ENCODE peak calls at places on chromosomes 2 and 18, in six cellular contexts. One of them, this sample, is unnamed.

GRCh38 chr2:149422337-149422990 is 92.1 kb downstream of the LYPD6 start:
- DNase-seq in HTR-8/SVneo: no peak
- DNase-seq in endodermal cell: no peak
- DNase-seq in tibial artery: no peak
- DNase-seq in substantia nigra: no peak
- DNase-seq in stimulated activated naive CD8-positive, alpha-beta T cell treated with anti-CD3 and anti-CD28 coated beads, Interleukin-15, Interleukin-2, amounts not matched to agents 100 U/mL and 50 U/mL, for 24 hours: no peak
- DNase-seq in this sample: no peak

GRCh38 chr18:38047820-38048219 is 482.2 kb upstream of the CELF4 start:
- DNase-seq in HTR-8/SVneo: no peak
- DNase-seq in endodermal cell: no peak
- DNase-seq in tibial artery: no peak
- DNase-seq in substantia nigra: no peak
- DNase-seq in stimulated activated naive CD8-positive, alpha-beta T cell treated with anti-CD3 and anti-CD28 coated beads, Interleukin-15, Interleukin-2, amounts not matched to agents 100 U/mL and 50 U/mL, for 24 hours: no peak
- DNase-seq in this sample: peak

GRCh38 chr2:70247364-70248144 is 874 bp downstream of the TIA1 start:
- DNase-seq in HTR-8/SVneo: no peak
- DNase-seq in endodermal cell: no peak
- DNase-seq in tibial artery: no peak
- DNase-seq in substantia nigra: no peak
- DNase-seq in stimulated activated naive CD8-positive, alpha-beta T cell treated with anti-CD3 and anti-CD28 coated beads, Interleukin-15, Interleukin-2, amounts not matched to agents 100 U/mL and 50 U/mL, for 24 hours: no peak
- DNase-seq in this sample: no peak

GRCh38 chr2:15630121-15630957 is 38.7 kb downstream of the DDX1 start:
- DNase-seq in HTR-8/SVneo: no peak
- DNase-seq in endodermal cell: no peak
- DNase-seq in tibial artery: no peak
- DNase-seq in substantia nigra: no peak
- DNase-seq in stimulated activated naive CD8-positive, alpha-beta T cell treated with anti-CD3 and anti-CD28 coated beads, Interleukin-15, Interleukin-2, amounts not matched to agents 100 U/mL and 50 U/mL, for 24 hours: no peak
- DNase-seq in this sample: no peak

GRCh38 chr2:219171231-219171651 is 1.4 kb upstream of the SLC23A3 start:
- DNase-seq in HTR-8/SVneo: peak
- DNase-seq in endodermal cell: peak
- DNase-seq in tibial artery: peak
- DNase-seq in substantia nigra: no peak
- DNase-seq in stimulated activated naive CD8-positive, alpha-beta T cell treated with anti-CD3 and anti-CD28 coated beads, Interleukin-15, Interleukin-2, amounts not matched to agents 100 U/mL and 50 U/mL, for 24 hours: peak
- DNase-seq in this sample: peak

GRCh38 chr2:126860395-126860794 is 38.3 kb upstream of the TEX51 start:
- DNase-seq in HTR-8/SVneo: no peak
- DNase-seq in endodermal cell: no peak
- DNase-seq in tibial artery: no peak
- DNase-seq in substantia nigra: no peak
- DNase-seq in stimulated activated naive CD8-positive, alpha-beta T cell treated with anti-CD3 and anti-CD28 coated beads, Interleukin-15, Interleukin-2, amounts not matched to agents 100 U/mL and 50 U/mL, for 24 hours: no peak
- DNase-seq in this sample: no peak

GRCh38 chr2:235551965-235552364 is 58.1 kb downstream of the AGAP1 start:
- DNase-seq in HTR-8/SVneo: peak
- DNase-seq in endodermal cell: peak
- DNase-seq in tibial artery: peak
- DNase-seq in substantia nigra: no peak
- DNase-seq in stimulated activated naive CD8-positive, alpha-beta T cell treated with anti-CD3 and anti-CD28 coated beads, Interleukin-15, Interleukin-2, amounts not matched to agents 100 U/mL and 50 U/mL, for 24 hours: no peak
- DNase-seq in this sample: peak

GRCh38 chr2:128770143-128771080 is 451.7 kb upstream of the HS6ST1 start:
- DNase-seq in HTR-8/SVneo: no peak
- DNase-seq in endodermal cell: no peak
- DNase-seq in tibial artery: no peak
- DNase-seq in substantia nigra: no peak
- DNase-seq in stimulated activated naive CD8-positive, alpha-beta T cell treated with anti-CD3 and anti-CD28 coated beads, Interleukin-15, Interleukin-2, amounts not matched to agents 100 U/mL and 50 U/mL, for 24 hours: no peak
- DNase-seq in this sample: peak